ENCODE peak calls at places on chromosomes 4 and X, in nine cellular contexts. One of them, this sample, is unnamed.

GRCh38 chr4:125315571-125316390 is 1.0 kb downstream of the FAT4 start:
- DNase-seq in NT2/D1: no peak
- DNase-seq in adipocyte: peak
- DNase-seq in neural progenitor cell: peak
- DNase-seq in HL-60: no peak
- DNase-seq in cardiac fibroblast: peak
- DNase-seq in keratinocyte: no peak
- DNase-seq in A549: peak
- DNase-seq in testis: peak
- DNase-seq in this sample: peak

GRCh38 chrX:102345916-102346315 is 93.9 kb downstream of the NXF2B start:
- DNase-seq in neural progenitor cell: peak
- DNase-seq in HL-60: peak
- DNase-seq in cardiac fibroblast: peak
- DNase-seq in adipocyte: peak
- DNase-seq in keratinocyte: no peak
- DNase-seq in NT2/D1: peak
- DNase-seq in A549: peak
- DNase-seq in testis: peak
- DNase-seq in this sample: peak

GRCh38 chr4:48109413-48110263 is 24.4 kb downstream of the TXK start:
- DNase-seq in HL-60: peak
- DNase-seq in testis: no peak
- DNase-seq in adipocyte: peak
- DNase-seq in NT2/D1: no peak
- DNase-seq in neural progenitor cell: peak
- DNase-seq in keratinocyte: no peak
- DNase-seq in cardiac fibroblast: peak
- DNase-seq in A549: peak
- DNase-seq in this sample: no peak

GRCh38 chr4:183099537-183100297 is 660 bp downstream of the WWC2 start:
- DNase-seq in adipocyte: peak
- DNase-seq in cardiac fibroblast: no peak
- DNase-seq in keratinocyte: no peak
- DNase-seq in testis: peak
- DNase-seq in A549: peak
- DNase-seq in NT2/D1: no peak
- DNase-seq in HL-60: no peak
- DNase-seq in neural progenitor cell: peak
- DNase-seq in this sample: peak

GRCh38 chr4:138898282-138898681 is 117.3 kb upstream of the NOCT start:
- DNase-seq in HL-60: no peak
- DNase-seq in adipocyte: peak
- DNase-seq in A549: no peak
- DNase-seq in keratinocyte: no peak
- DNase-seq in testis: no peak
- DNase-seq in neural progenitor cell: no peak
- DNase-seq in NT2/D1: no peak
- DNase-seq in cardiac fibroblast: peak
- DNase-seq in this sample: no peak

GRCh38 chr4:107825072-107825789 is 499 bp downstream of the SGMS2 start:
- DNase-seq in neural progenitor cell: peak
- DNase-seq in keratinocyte: no peak
- DNase-seq in adipocyte: peak
- DNase-seq in testis: peak
- DNase-seq in NT2/D1: no peak
- DNase-seq in cardiac fibroblast: peak
- DNase-seq in HL-60: peak
- DNase-seq in A549: peak
- DNase-seq in this sample: no peak

GRCh38 chr4:14892563-14892962 is 109.7 kb upstream of the CPEB2 start:
- DNase-seq in A549: no peak
- DNase-seq in HL-60: no peak
- DNase-seq in adipocyte: no peak
- DNase-seq in keratinocyte: no peak
- DNase-seq in cardiac fibroblast: no peak
- DNase-seq in testis: no peak
- DNase-seq in NT2/D1: no peak
- DNase-seq in neural progenitor cell: no peak
- DNase-seq in this sample: no peak

GRCh38 chr4:84126061-84126787 is 372.9 kb downstream of the NKX6-1 start:
- DNase-seq in neural progenitor cell: no peak
- DNase-seq in keratinocyte: no peak
- DNase-seq in adipocyte: no peak
- DNase-seq in testis: no peak
- DNase-seq in HL-60: no peak
- DNase-seq in cardiac fibroblast: no peak
- DNase-seq in NT2/D1: no peak
- DNase-seq in A549: no peak
- DNase-seq in this sample: no peak

GRCh38 chrX:1391707-1392375 is at the start of gene SLC25A6:
- DNase-seq in testis: peak
- DNase-seq in cardiac fibroblast: peak
- DNase-seq in adipocyte: peak
- DNase-seq in A549: peak
- DNase-seq in neural progenitor cell: peak
- DNase-seq in NT2/D1: peak
- DNase-seq in keratinocyte: peak
- DNase-seq in HL-60: peak
- DNase-seq in this sample: peak

GRCh38 chr4:37991623-37992410 is 31.6 kb downstream of the PTTG2 start:
- DNase-seq in A549: no peak
- DNase-seq in adipocyte: no peak
- DNase-seq in cardiac fibroblast: no peak
- DNase-seq in testis: no peak
- DNase-seq in keratinocyte: no peak
- DNase-seq in NT2/D1: no peak
- DNase-seq in neural progenitor cell: no peak
- DNase-seq in HL-60: no peak
- DNase-seq in this sample: no peak

GRCh38 chr4:37985730-37986275 is 25.6 kb downstream of the PTTG2 start:
- DNase-seq in keratinocyte: no peak
- DNase-seq in cardiac fibroblast: no peak
- DNase-seq in HL-60: no peak
- DNase-seq in adipocyte: no peak
- DNase-seq in A549: no peak
- DNase-seq in neural progenitor cell: no peak
- DNase-seq in testis: no peak
- DNase-seq in NT2/D1: no peak
- DNase-seq in this sample: no peak

GRCh38 chr4:37990731-37991130 is 30.5 kb downstream of the PTTG2 start:
- DNase-seq in adipocyte: no peak
- DNase-seq in NT2/D1: no peak
- DNase-seq in neural progenitor cell: no peak
- DNase-seq in A549: no peak
- DNase-seq in cardiac fibroblast: no peak
- DNase-seq in testis: no peak
- DNase-seq in HL-60: no peak
- DNase-seq in keratinocyte: no peak
- DNase-seq in this sample: no peak

GRCh38 chr4:37988670-37989069 is 28.5 kb downstream of the PTTG2 start:
- DNase-seq in HL-60: no peak
- DNase-seq in neural progenitor cell: no peak
- DNase-seq in A549: no peak
- DNase-seq in keratinocyte: no peak
- DNase-seq in adipocyte: no peak
- DNase-seq in NT2/D1: no peak
- DNase-seq in cardiac fibroblast: no peak
- DNase-seq in testis: no peak
- DNase-seq in this sample: no peak

DNA sequence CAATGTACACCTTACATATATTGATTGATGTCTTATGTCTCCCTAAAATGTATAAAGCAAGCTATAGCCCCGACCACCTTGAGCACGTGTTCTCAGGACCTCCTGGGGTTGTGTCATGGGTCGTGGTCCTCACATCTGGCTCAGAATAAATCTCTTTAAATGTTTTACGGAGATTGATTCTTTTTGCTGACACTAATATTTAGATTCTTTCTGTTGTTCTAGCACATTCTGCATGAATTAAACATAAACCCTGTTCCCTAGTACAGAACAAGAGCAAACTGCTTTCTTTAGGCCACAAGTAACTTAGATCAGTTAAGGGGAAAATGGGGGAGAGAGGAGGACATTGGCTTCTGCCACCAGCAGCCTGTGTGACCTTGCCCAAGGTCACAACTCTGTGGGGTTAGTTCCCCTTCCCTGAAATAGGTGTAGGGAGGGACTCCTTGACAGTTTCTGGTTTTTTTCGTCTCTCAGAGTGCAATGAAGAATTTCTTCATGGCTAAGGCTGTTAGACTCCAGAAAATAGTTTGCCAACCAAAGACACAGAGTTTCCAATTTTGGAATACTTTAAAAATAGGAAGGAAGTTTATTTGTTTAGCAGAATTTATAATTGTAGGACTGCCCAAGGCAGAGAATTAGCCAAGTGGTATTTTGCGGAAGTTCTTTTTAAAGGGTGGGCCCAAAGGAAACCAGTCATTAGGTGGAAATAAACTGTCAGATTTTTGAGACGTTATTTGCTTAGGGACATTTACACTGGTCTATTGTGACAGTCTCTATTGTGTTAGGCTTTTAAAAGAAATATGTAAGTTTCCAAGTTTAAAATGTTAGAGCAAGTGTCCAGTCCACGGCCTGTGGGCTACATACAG is 29.4 kb downstream of the PTTG2 start:
- DNase-seq in cardiac fibroblast: no peak
- DNase-seq in neural progenitor cell: no peak
- DNase-seq in A549: no peak
- DNase-seq in testis: no peak
- DNase-seq in adipocyte: no peak
- DNase-seq in keratinocyte: no peak
- DNase-seq in NT2/D1: no peak
- DNase-seq in HL-60: peak
- DNase-seq in this sample: no peak
- H3K4me3 ChIP-seq in cardiac fibroblast: no peak
- H3K4me3 ChIP-seq in neural progenitor cell: no peak
- H3K4me3 ChIP-seq in A549: no peak
- H3K4me3 ChIP-seq in testis: no peak
- H3K4me3 ChIP-seq in adipocyte: no peak
- H3K4me3 ChIP-seq in keratinocyte: no peak
- H3K4me3 ChIP-seq in NT2/D1: no peak
- H3K4me3 ChIP-seq in HL-60: no peak
- H3K4me3 ChIP-seq in this sample: no peak

DNA sequence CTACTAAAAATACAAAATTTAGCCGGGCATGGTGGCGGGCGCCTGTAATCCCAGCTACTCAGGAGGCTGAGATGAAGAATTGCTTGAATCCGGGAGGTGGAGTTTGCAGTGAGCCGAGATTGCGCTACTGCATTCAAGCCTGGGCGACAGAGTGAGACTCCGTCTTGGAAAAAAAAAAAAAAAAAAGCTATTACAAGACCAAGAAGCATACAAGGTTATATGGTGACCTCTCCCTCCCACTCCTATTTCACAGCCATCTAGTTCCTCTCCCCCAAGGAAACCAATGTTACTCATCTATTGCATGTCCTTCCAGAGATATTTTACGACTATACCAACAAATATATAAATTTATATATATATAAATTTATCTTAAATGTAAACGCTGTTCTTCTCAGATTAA is 3.3 kb downstream of the SLC9A7 start:
- DNase-seq in cardiac fibroblast: no peak
- DNase-seq in neural progenitor cell: no peak
- DNase-seq in keratinocyte: no peak
- DNase-seq in testis: no peak
- DNase-seq in HL-60: no peak
- DNase-seq in adipocyte: no peak
- DNase-seq in A549: no peak
- DNase-seq in NT2/D1: no peak
- DNase-seq in this sample: no peak
- H3K4me3 ChIP-seq in cardiac fibroblast: no peak
- H3K4me3 ChIP-seq in neural progenitor cell: no peak
- H3K4me3 ChIP-seq in keratinocyte: no peak
- H3K4me3 ChIP-seq in testis: no peak
- H3K4me3 ChIP-seq in HL-60: no peak
- H3K4me3 ChIP-seq in adipocyte: no peak
- H3K4me3 ChIP-seq in A549: no peak
- H3K4me3 ChIP-seq in NT2/D1: no peak
- H3K4me3 ChIP-seq in this sample: no peak

GRCh38 chrX:50066318-50066937 is 134.4 kb downstream of the AKAP4 start:
- DNase-seq in keratinocyte: no peak
- DNase-seq in cardiac fibroblast: no peak
- DNase-seq in testis: no peak
- DNase-seq in A549: no peak
- DNase-seq in NT2/D1: no peak
- DNase-seq in neural progenitor cell: no peak
- DNase-seq in HL-60: no peak
- DNase-seq in adipocyte: no peak
- DNase-seq in this sample: no peak

GRCh38 chrX:50071507-50071906 is 129.3 kb downstream of the AKAP4 start:
- DNase-seq in cardiac fibroblast: no peak
- DNase-seq in adipocyte: no peak
- DNase-seq in keratinocyte: no peak
- DNase-seq in NT2/D1: no peak
- DNase-seq in testis: no peak
- DNase-seq in HL-60: no peak
- DNase-seq in A549: no peak
- DNase-seq in neural progenitor cell: no peak
- DNase-seq in this sample: no peak

GRCh38 chrX:50068293-50068568 is 132.6 kb downstream of the AKAP4 start:
- DNase-seq in keratinocyte: no peak
- DNase-seq in adipocyte: no peak
- DNase-seq in HL-60: no peak
- DNase-seq in A549: no peak
- DNase-seq in NT2/D1: no peak
- DNase-seq in testis: no peak
- DNase-seq in cardiac fibroblast: no peak
- DNase-seq in neural progenitor cell: no peak
- DNase-seq in this sample: no peak

GRCh38 chrX:50068893-50069292 is 131.9 kb downstream of the AKAP4 start:
- DNase-seq in neural progenitor cell: no peak
- DNase-seq in A549: no peak
- DNase-seq in NT2/D1: no peak
- DNase-seq in testis: no peak
- DNase-seq in HL-60: no peak
- DNase-seq in cardiac fibroblast: no peak
- DNase-seq in keratinocyte: no peak
- DNase-seq in adipocyte: no peak
- DNase-seq in this sample: no peak

GRCh38 chrX:50067435-50068292 is 133.1 kb downstream of the AKAP4 start:
- DNase-seq in cardiac fibroblast: peak
- DNase-seq in neural progenitor cell: peak
- DNase-seq in testis: peak
- DNase-seq in HL-60: no peak
- DNase-seq in A549: peak
- DNase-seq in adipocyte: no peak
- DNase-seq in keratinocyte: no peak
- DNase-seq in NT2/D1: peak
- DNase-seq in this sample: no peak
- H3K4me3 ChIP-seq in cardiac fibroblast: no peak
- H3K4me3 ChIP-seq in neural progenitor cell: peak
- H3K4me3 ChIP-seq in testis: no peak
- H3K4me3 ChIP-seq in HL-60: no peak
- H3K4me3 ChIP-seq in A549: no peak
- H3K4me3 ChIP-seq in adipocyte: no peak
- H3K4me3 ChIP-seq in keratinocyte: no peak
- H3K4me3 ChIP-seq in NT2/D1: no peak
- H3K4me3 ChIP-seq in this sample: no peak

DNA sequence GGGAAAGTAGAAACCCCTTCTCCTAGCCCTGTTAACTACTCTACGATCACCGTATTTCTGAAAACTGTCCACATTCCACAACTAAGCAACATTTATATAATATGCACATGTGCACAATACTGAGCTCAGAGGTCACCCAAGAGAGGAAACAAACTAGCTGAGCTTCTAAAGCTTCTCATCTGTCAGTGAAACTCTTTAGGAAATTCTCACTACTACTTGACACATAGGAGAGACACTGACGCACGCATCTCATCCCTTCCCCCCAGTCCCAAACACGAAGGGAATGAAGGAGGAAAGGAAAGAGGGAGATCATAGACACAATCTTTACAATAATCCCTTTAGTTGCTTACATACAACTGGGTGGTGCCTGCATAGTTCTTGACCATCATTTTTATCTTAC is 56.3 kb downstream of the METTL14 start:
- DNase-seq in NT2/D1: no peak
- DNase-seq in keratinocyte: no peak
- DNase-seq in cardiac fibroblast: peak
- DNase-seq in adipocyte: no peak
- DNase-seq in HL-60: no peak
- DNase-seq in A549: no peak
- DNase-seq in neural progenitor cell: no peak
- DNase-seq in testis: no peak
- DNase-seq in this sample: no peak
- H3K4me3 ChIP-seq in NT2/D1: no peak
- H3K4me3 ChIP-seq in keratinocyte: no peak
- H3K4me3 ChIP-seq in cardiac fibroblast: no peak
- H3K4me3 ChIP-seq in adipocyte: peak
- H3K4me3 ChIP-seq in HL-60: no peak
- H3K4me3 ChIP-seq in A549: no peak
- H3K4me3 ChIP-seq in neural progenitor cell: no peak
- H3K4me3 ChIP-seq in testis: no peak
- H3K4me3 ChIP-seq in this sample: no peak